ENCODE peak calls at places on chromosomes 7 and 10, in four cellular contexts. Z, K, W and M are unnamed samples.

GRCh38 chr7:137990251-137990901 is 11.5 kb downstream of the CREB3L2 start:
- DNase-seq in Z (no peak), K (no peak), W (no peak), M (no peak)

GRCh38 chr10:21889477-21890275 is 113.9 kb downstream of the DNAJC1 start:
- DNase-seq in Z (no peak), K (no peak), W (no peak), M (no peak)

GRCh38 chr7:30171753-30172447 is 37.1 kb downstream of the MTURN start:
- DNase-seq in Z (no peak), K (no peak), W (no peak), M (no peak)

GRCh38 chr10:9238041-9238440 is 1183.6 kb downstream of the GATA3 start:
- DNase-seq in Z (no peak), K (no peak), W (no peak), M (no peak)

GRCh38 chr7:22361320-22361719 is 4.4 kb upstream of the RAPGEF5 start:
- DNase-seq in Z (no peak), K (no peak), W (no peak), M (no peak)

GRCh38 chr7:50268223-50268622 is 36.3 kb upstream of the IKZF1 start:
- DNase-seq in Z (no peak), K (no peak), W (no peak), M (no peak)

GRCh38 chr7:79339208-79339925 is 114.1 kb downstream of the MAGI2 start:
- DNase-seq in Z (no peak), K (no peak), W (no peak), M (no peak)

GRCh38 chr10:108323274-108323798 is 1158.8 kb upstream of the SORCS1 start:
- DNase-seq in Z (no peak), K (no peak), W (no peak), M (no peak)

GRCh38 chr10:74189999-74190421 is 39.0 kb downstream of the ADK start:
- DNase-seq in Z (peak; percentile 49), K (no peak), W (peak; percentile 69), M (no peak)

GRCh38 chr7:21960922-21961321 is 15.2 kb upstream of the CDCA7L start:
- DNase-seq in Z (no peak), K (no peak), W (no peak), M (no peak)

GRCh38 chr10:86212391-86212700 is 154.2 kb downstream of the GRID1 start:
- DNase-seq in Z (no peak), K (no peak), W (no peak), M (no peak)

GRCh38 chr7:117019786-117020604 is 66.7 kb downstream of the ST7 start:
- DNase-seq in Z (no peak), K (no peak), W (no peak), M (peak; percentile 78)

GRCh38 chr7:96013836-96014235 is 241.5 kb downstream of the DYNC1I1 start:
- DNase-seq in Z (no peak), K (no peak), W (no peak), M (no peak)

GRCh38 chr7:96414931-96415292 is 93.0 kb upstream of the SLC25A13 start:
- DNase-seq in Z (peak; percentile 7), K (peak; percentile 38), W (peak; percentile 71), M (peak; percentile 51)

GRCh38 chr10:36489928-36490279 is 635.5 kb upstream of the ANKRD30A start:
- DNase-seq in Z (no peak), K (no peak), W (no peak), M (no peak)
- H3K4me2 ChIP-seq in Z (no peak overlapping the region), K (no peak overlapping the region), W (no peak overlapping the region), M (peak overlapping the region; percentile 27)

DNA sequence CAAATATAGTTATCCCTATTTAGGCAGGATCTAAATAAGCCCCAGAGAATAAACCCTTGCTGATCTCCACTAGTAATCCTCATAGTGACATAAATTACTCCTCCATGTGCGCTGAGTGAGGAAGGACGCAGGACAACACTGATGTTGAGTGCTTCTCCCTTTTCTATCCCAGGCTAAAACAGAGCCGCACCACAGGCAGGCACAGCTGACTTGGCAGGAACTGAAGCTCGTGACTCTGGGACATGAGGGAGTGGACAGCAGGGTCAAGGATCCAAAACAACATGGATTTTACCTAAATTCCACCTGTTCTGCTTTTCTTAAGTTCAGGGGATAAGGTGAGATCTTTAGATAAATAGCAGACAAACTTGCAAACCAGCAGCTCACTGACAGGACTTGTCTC is 46.0 kb downstream of the VOPP1 start:
- DNase-seq in Z (no peak), K (no peak), W (no peak), M (no peak)
- TF ChIP-seq NFIC in Z (no peak), K (no peak), W (no peak), M (no peak)

GRCh38 chr10:125060038-125060437 is 100.3 kb downstream of the CTBP2 start:
- DNase-seq in Z (no peak), K (peak; percentile 0), W (no peak), M (no peak)
- H3K4me2 ChIP-seq in Z (no peak overlapping the region), K (no peak overlapping the region), W (no peak overlapping the region), M (no peak overlapping the region)

DNA sequence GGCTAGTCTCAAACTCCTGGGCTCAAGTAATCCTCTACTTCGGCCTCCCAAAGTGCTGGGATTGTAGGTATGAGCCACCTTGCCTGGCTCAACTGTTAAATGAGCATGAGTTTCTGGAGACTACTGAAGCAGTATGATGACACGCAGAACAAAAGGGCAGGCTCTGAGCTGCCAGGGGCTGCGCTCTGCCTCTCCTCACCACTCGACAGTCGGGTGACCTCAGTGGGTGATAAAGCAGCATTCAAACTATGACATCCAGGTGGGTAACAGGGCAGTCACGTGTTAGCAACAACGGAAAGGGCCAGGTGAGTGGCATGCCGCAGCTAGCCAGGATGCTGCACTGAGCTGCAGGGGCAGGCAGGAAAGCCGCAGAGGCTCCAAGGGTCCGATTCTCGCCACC is 71.5 kb downstream of the CYTH3 start:
- DNase-seq in Z (no peak), K (no peak), W (no peak), M (no peak)
- TF ChIP-seq NFIC in Z (no peak), K (no peak), W (no peak), M (no peak)

DNA sequence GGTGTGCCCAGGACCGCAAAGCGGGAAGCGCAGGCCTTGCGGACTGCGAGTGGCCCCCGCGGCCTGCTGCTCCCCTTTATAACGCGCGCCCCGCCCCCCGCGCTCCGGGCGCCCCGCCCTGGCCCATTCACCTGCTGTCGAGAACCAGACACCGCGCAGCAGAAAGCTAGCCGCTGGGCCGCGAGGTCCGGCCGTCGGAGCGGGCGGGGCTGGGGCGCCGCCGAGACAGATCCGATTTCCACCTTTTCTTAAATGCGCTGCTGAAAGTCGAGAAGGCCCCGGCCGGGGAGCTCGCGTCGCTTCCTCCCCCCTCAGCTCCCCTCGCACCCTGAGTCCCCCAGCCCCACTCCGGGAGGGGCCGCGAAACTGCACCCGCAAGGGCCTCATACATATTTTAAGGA is 170.3 kb downstream of the NRF1 start:
- DNase-seq in Z (no peak), K (no peak), W (no peak), M (peak; percentile 62)
- H3K4me2 ChIP-seq in Z (peak overlapping the region; percentile 90), K (no peak overlapping the region), W (peak overlapping the region; percentile 91), M (peak overlapping the region; percentile 94)

GRCh38 chr7:27245798-27246691 is 3.4 kb downstream of the EVX1 start:
- DNase-seq in Z (no peak), K (no peak), W (no peak), M (peak; percentile 64)
- TF ChIP-seq NFIC in Z (no peak), K (no peak), W (no peak), M (no peak)